ENCODE peak calls at places on chromosomes 2 and 18, in five cellular contexts. L, V, T, G and D are unnamed samples.

GRCh38 chr18:6203791-6204190 is 210.9 kb downstream of the L3MBTL4 start:
- DNase-seq in G (peak), V (no peak), L (no peak), T (peak), D (no peak)

GRCh38 chr2:45020439-45020838 is 11.2 kb upstream of the SIX2 start:
- DNase-seq in V (no peak), G (no peak), T (no peak), L (no peak), D (no peak)

GRCh38 chr18:2425426-2426317 is 145.6 kb downstream of the METTL4 start:
- DNase-seq in V (no peak), T (no peak), L (peak), G (no peak), D (no peak)

GRCh38 chr2:220029013-220029412 is 401.6 kb downstream of the SLC4A3 start:
- DNase-seq in L (no peak), V (no peak), G (no peak), T (no peak), D (no peak)

GRCh38 chr2:1688859-1689258 is 55.5 kb downstream of the PXDN start:
- DNase-seq in G (no peak), T (no peak), L (no peak), V (no peak), D (no peak)

GRCh38 chr2:96762529-96763253 is 2.0 kb downstream of the CNNM4 start:
- DNase-seq in T (peak), L (no peak), V (no peak), G (peak), D (no peak)

GRCh38 chr2:205929445-205930027 is 156.4 kb downstream of the INO80D start:
- DNase-seq in V (no peak), L (no peak), G (no peak), T (no peak), D (no peak)

GRCh38 chr2:53724511-53724910 is 43.1 kb upstream of the CHAC2 start:
- DNase-seq in G (no peak), L (peak), V (no peak), T (no peak), D (no peak)

GRCh38 chr2:175251425-175252041 is 70.0 kb upstream of the ATP5MC3 start:
- DNase-seq in V (no peak), G (peak), T (peak), L (peak), D (no peak)

GRCh38 chr2:8251291-8251690 is 430.6 kb upstream of the ID2 start:
- DNase-seq in L (no peak), G (no peak), T (no peak), V (no peak), D (no peak)

GRCh38 chr2:172095905-172096660 is 6.6 kb downstream of the DLX2 start:
- DNase-seq in V (no peak), T (no peak), G (no peak), L (no peak), D (no peak)

GRCh38 chr2:185241556-185241955 is 497.0 kb upstream of the FSIP2 start:
- DNase-seq in T (no peak), G (no peak), V (no peak), L (no peak), D (no peak)

GRCh38 chr18:34970106-34970505 is 71.1 kb upstream of the MAPRE2 start:
- DNase-seq in L (peak), G (no peak), V (no peak), T (no peak), D (no peak)

GRCh38 chr2:172101008-172101706 is 1.5 kb downstream of the DLX2 start:
- DNase-seq in T (no peak), V (no peak), G (no peak), L (no peak), D (no peak)

GRCh38 chr18:43534511-43534910 is 257.2 kb upstream of the SYT4 start:
- DNase-seq in V (no peak), G (no peak), L (peak), T (no peak), D (no peak)

GRCh38 chr2:8239402-8240127 is 442.3 kb upstream of the ID2 start:
- DNase-seq in L (no peak), G (no peak), V (no peak), T (no peak), D (no peak)

GRCh38 chr18:43692291-43692690 is 415.0 kb upstream of the SYT4 start:
- DNase-seq in V (no peak), L (no peak), G (no peak), T (no peak), D (no peak)

GRCh38 chr2:46489430-46489829 is 10.1 kb downstream of the TMEM247 start:
- DNase-seq in L (no peak), T (no peak), G (no peak), V (no peak), D (no peak)

GRCh38 chr2:173187911-173188788 is 112.5 kb downstream of the MAP3K20 start:
- DNase-seq in G (no peak), V (peak), T (peak), L (peak), D (no peak)

GRCh38 chr2:43059183-43059897 is 167.1 kb downstream of the ZFP36L2 start:
- DNase-seq in G (no peak), V (peak), L (peak), T (peak), D (peak)

GRCh38 chr2:104702451-104702850 is 151.5 kb upstream of the POU3F3 start:
- DNase-seq in L (no peak), T (peak), V (no peak), G (peak), D (no peak)

GRCh38 chr2:137838255-137839092 is 125.8 kb upstream of the HNMT start:
- DNase-seq in V (no peak), T (peak), L (peak), G (peak), D (no peak)

GRCh38 chr2:120740765-120741513 is 5.3 kb downstream of the GLI2 start:
- DNase-seq in T (no peak), L (peak), V (no peak), G (no peak), D (no peak)

GRCh38 chr2:182647499-182647787 is 68.6 kb upstream of the DNAJC10 start:
- DNase-seq in L (no peak), G (no peak), V (no peak), T (no peak), D (no peak)

GRCh38 chr2:202941771-202942170 is 29.7 kb downstream of the CARF start:
- DNase-seq in L (no peak), T (no peak), V (no peak), G (no peak), D (no peak)

GRCh38 chr2:223925106-223925505 is 20.0 kb downstream of the WDFY1 start:
- DNase-seq in V (no peak), T (no peak), L (peak), G (no peak), D (no peak)

GRCh38 chr2:55073278-55073677 is 23.0 kb upstream of the RTN4 start:
- DNase-seq in G (no peak), T (no peak), V (no peak), L (no peak), D (no peak)